ENCODE peak calls at places on chromosome 12, in seven cellular contexts. P is GM23338, I is astrocyte of the cerebellum, M is fibroblast of lung, V is fibroblast of pulmonary artery, E is heart right ventricle, Y is stomach. O is an unnamed sample.

GRCh38 chr12:112686373-112686772 is 105.2 kb upstream of the RPH3A start:
- DNase-seq in P (no peak), V (peak; percentile 6), M (peak; percentile 20), E (no peak), I (no peak), Y (no peak), O (peak; percentile 8)

GRCh38 chr12:76299536-76300296 is 48.5 kb downstream of the BBS10 start:
- DNase-seq in E (no peak), Y (no peak), V (no peak), I (no peak), M (no peak), P (no peak), O (no peak)

GRCh38 chr12:27344246-27344645 is 11.6 kb downstream of the BMAL2 start:
- DNase-seq in V (no peak), P (no peak), M (no peak), E (no peak), I (no peak), Y (no peak), O (peak; percentile 4)

GRCh38 chr12:10982244-10982643 is 4.5 kb downstream of the TAS2R50 start:
- DNase-seq in Y (no peak), V (no peak), E (no peak), P (no peak), M (no peak), I (no peak), O (no peak)

GRCh38 chr12:75960086-75960910 is 71.3 kb downstream of the PHLDA1 start:
- DNase-seq in M (no peak), V (no peak), I (no peak), P (peak; percentile 89), E (no peak), Y (peak; percentile 83), O (peak; percentile 13)

GRCh38 chr12:85279449-85280137 is 427 bp upstream of the ALX1 start:
- DNase-seq in E (no peak), V (peak; percentile 7), P (peak; percentile 50), M (peak; percentile 1), I (no peak), Y (no peak), O (peak; percentile 52)

GRCh38 chr12:88579572-88579940 is 715 bp downstream of the KITLG start:
- DNase-seq in Y (peak; percentile 68), V (no peak), E (peak; percentile 31), I (no peak), M (peak; percentile 44), P (no peak), O (peak; percentile 37)

GRCh38 chr12:67433393-67434175 is 164.4 kb downstream of the CAND1 start:
- DNase-seq in V (no peak), I (no peak), M (peak; percentile 70), P (no peak), Y (no peak), E (no peak), O (peak; percentile 51)

GRCh38 chr12:126936181-126936851 is 1330.7 kb upstream of the TMEM132C start:
- DNase-seq in P (no peak), V (no peak), I (no peak), Y (no peak), M (peak; percentile 19), E (peak; percentile 62), O (no peak)

GRCh38 chr12:106109168-106109910 is 29.4 kb downstream of the NUAK1 start:
- DNase-seq in M (no peak), Y (no peak), E (no peak), V (peak; percentile 75), P (no peak), I (no peak), O (peak; percentile 58)

DNA sequence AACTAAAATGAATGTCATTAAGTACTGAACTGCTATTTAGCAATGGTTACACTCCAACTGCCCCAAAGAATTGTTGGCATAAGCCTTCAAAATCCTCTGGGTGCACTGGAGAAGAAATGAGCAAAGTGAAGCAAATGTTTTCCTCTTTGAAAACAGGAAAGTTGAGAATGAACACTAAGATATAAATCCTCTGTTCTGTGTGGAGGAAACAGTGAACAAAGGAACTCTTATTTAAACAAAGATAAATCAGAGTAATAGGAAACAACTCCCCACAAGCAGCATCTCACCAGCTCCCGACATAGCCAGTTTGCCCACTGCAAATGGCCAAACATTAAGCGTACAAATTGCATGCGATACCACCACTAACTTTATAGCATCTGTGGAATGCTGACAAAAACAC is 54.0 kb downstream of the BCAT1 start:
- DNase-seq in M (no peak), P (no peak), Y (no peak), V (peak; percentile 32), I (no peak), E (no peak), O (no peak)
- H3K4me3 ChIP-seq in M (no peak overlapping the region), P (no peak overlapping the region), Y (no peak overlapping the region), V (no peak overlapping the region), I (no peak overlapping the region), E (no peak overlapping the region), O (no peak overlapping the region)

DNA sequence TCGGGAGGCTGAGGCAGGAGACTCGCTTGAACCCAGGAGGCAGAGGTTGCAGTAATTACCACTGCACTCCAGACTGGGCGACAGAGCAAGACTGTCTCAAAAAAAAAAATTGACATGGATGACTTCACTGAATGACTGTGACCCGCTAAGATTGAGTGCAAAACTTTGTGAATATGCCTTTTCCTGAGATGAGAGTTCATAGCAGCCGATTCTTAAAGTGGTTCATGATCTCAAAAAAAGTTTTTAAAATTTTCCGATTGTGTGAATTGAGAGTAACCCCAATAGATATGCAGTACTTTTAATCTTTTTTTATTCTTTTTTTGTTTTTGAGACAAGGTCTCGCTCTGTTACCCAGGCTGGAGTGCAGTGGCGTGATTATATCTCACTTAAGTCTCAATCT is 1.2 kb downstream of the TCTN1 start:
- DNase-seq in E (no peak), M (no peak), P (no peak), I (no peak), V (no peak), Y (no peak), O (no peak)
- H3K4me3 ChIP-seq in E (no peak overlapping the region), M (no peak overlapping the region), P (no peak overlapping the region), I (no peak overlapping the region), V (no peak overlapping the region), Y (no peak overlapping the region), O (no peak overlapping the region)

DNA sequence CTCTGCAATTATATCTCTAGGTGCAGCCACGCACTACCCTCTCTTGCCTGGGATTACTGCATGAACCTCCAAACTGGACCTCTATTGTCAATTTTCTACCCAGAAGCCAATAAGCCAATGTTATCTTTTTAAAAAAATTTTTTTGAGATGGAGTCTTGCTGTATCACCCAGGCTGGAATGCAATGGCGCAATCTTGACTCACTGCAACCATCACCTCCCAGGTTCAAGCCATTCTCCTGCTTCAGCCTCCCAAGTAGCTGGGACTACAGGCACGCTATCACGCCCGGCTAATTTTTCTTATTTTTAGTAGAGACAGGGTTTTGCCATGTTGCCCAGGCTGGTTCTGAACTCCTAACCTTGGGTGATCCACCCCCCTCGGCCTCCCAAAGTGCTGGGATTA is 11.2 kb upstream of the PXN start:
- DNase-seq in M (no peak), E (no peak), V (peak; percentile 77), P (no peak), I (no peak), Y (no peak), O (peak; percentile 72)
- H3K4me3 ChIP-seq in M (no peak overlapping the region), E (no peak overlapping the region), V (no peak overlapping the region), P (no peak overlapping the region), I (no peak overlapping the region), Y (no peak overlapping the region), O (no peak overlapping the region)

GRCh38 chr12:23721268-23721667 is 228.2 kb downstream of the SOX5 start:
- DNase-seq in M (no peak), V (no peak), I (no peak), Y (no peak), E (no peak), P (no peak), O (no peak)
- H3K4me3 ChIP-seq in M (no peak overlapping the region), V (no peak overlapping the region), I (no peak overlapping the region), Y (no peak overlapping the region), E (no peak overlapping the region), P (no peak overlapping the region), O (no peak overlapping the region)

DNA sequence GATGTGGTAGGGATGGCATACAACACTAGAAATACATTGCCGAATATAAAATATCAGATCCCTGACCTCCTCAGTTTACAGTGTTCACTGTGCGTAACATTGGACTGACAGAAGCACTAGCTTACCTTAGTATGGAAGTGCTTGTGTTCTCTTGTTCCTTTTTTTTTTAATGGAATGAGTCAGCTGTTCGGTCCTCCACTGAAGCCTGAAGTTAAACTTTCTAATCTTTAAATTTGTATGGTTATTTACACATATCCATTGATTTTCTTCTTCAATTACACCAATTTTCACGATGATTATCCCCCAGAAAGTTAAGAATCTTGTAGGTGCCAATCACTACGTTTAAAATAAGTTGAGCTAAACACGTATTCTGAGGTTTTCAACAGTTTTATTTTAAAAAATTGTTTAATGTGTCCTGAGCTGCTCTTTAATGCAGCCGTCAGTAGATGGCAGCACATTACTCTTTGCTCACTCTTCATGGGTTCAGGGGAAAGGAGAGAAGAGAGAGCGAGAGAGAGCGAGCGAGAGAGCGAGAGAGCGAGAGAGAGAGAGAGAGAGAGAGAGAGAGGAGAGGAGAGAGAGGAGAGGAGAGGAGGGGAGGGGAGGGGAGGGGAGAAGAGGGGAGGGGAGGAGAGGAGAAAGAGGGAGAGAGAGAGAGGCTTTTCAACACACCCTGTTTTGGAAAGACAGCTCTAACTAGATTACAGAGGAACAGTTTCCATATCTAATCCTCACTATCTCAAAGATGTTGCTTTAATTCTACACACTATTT is 134.7 kb upstream of the SCAF11 start:
- DNase-seq in P (peak; percentile 80), M (peak; percentile 81), V (peak; percentile 91), E (peak; percentile 65), I (peak; percentile 66), Y (peak; percentile 41), O (peak; percentile 93)
- H3K4me3 ChIP-seq in P (no peak overlapping the region), M (peak overlapping the region; percentile 37), V (peak overlapping the region; percentile 21), E (peak overlapping the region; percentile 19), I (no peak overlapping the region), Y (no peak overlapping the region), O (peak overlapping the region; percentile 34)